ENCODE peak calls at places on chromosomes 11 and 22, in four cellular contexts. R is fibroblast of lung, D is heart right ventricle, Y is uterus. C is an unnamed sample. For H3K36me3, the result is how much of the 10 kb centered on the place peaks cover.

GRCh38 chr22:47043835-47044721 is 281.6 kb downstream of the TBC1D22A start:
- DNase-seq in R (peak), D (no peak), Y (no peak), C (no peak)

GRCh38 chr11:82024760-82025159 is 708.9 kb downstream of the FAM181B start:
- DNase-seq in R (no peak), D (no peak), Y (no peak), C (no peak)

GRCh38 chr22:22479999-22480532 is 28.5 kb downstream of the ZNF280B start:
- DNase-seq in R (peak), D (no peak), Y (no peak), C (no peak)

GRCh38 chr22:30260682-30261081 is 6.0 kb downstream of the OSM start:
- DNase-seq in R (no peak), D (no peak), Y (no peak), C (no peak)

GRCh38 chr11:129856036-129856435 is 39.3 kb downstream of the NFRKB start:
- DNase-seq in R (no peak), D (no peak), Y (no peak), C (no peak)

GRCh38 chr11:96203567-96204365 is 139.2 kb downstream of the MAML2 start:
- DNase-seq in R (peak), D (no peak), Y (no peak), C (no peak)

GRCh38 chr11:1782026-1782696 is 18.4 kb upstream of the CTSD start:
- DNase-seq in R (no peak), D (no peak), Y (no peak), C (peak)

GRCh38 chr11:12693485-12694181 is 19.4 kb downstream of the TEAD1 start:
- DNase-seq in R (peak), D (peak), Y (peak), C (peak)

GRCh38 chr22:21632237-21632895 is at the start of gene CCDC116:
- DNase-seq in R (no peak), D (no peak), Y (no peak), C (no peak)

GRCh38 chr11:106398396-106399074 is 321.1 kb downstream of the AASDHPPT start:
- DNase-seq in R (peak), D (no peak), Y (no peak), C (no peak)

GRCh38 chr22:22823126-22823804 is 64.4 kb upstream of the IGLL5 start:
- DNase-seq in R (no peak), D (no peak), Y (no peak), C (no peak)

GRCh38 chr22:46639843-46640242 is 19.7 kb downstream of the GRAMD4 start:
- DNase-seq in R (no peak), D (no peak), Y (no peak), C (no peak)

GRCh38 chr11:81432333-81432732 is 1301.3 kb downstream of the FAM181B start:
- DNase-seq in R (no peak), D (no peak), Y (no peak), C (no peak)

GRCh38 chr11:18802381-18803257 is 11.0 kb upstream of the PTPN5 start:
- DNase-seq in R (peak), D (peak), Y (no peak), C (no peak)

GRCh38 chr11:83493918-83494317 is 207.8 kb upstream of the CCDC90B start:
- DNase-seq in R (no peak), D (no peak), Y (no peak), C (no peak)

GRCh38 chr22:34814260-34814659 is 251.7 kb upstream of the ISX start:
- DNase-seq in R (peak), D (no peak), Y (no peak), C (no peak)

GRCh38 chr22:34804588-34804987 is 261.4 kb upstream of the ISX start:
- DNase-seq in R (no peak), D (no peak), Y (no peak), C (no peak)

GRCh38 chr22:34812631-34813030 is 253.3 kb upstream of the ISX start:
- DNase-seq in R (peak), D (no peak), Y (no peak), C (no peak)

GRCh38 chr22:34808618-34809017 is 257.3 kb upstream of the ISX start:
- DNase-seq in R (peak), D (no peak), Y (no peak), C (no peak)
- H3K27ac ChIP-seq in R (no peak), D (no peak), Y (no peak), C (no peak)

GRCh38 chr11:69923641-69924307 is 104.6 kb upstream of the FGF3 start:
- DNase-seq in R (no peak), D (no peak), Y (no peak), C (no peak)
- H3K36me3 ChIP-seq in R (under half), D (under half), Y (under half), C (under half)

GRCh38 chr22:29233503-29233902 is 27.8 kb downstream of the EMID1 start:
- DNase-seq in R (no peak), D (no peak), Y (no peak), C (no peak)

GRCh38 chr22:29230916-29231875 is 25.5 kb downstream of the EMID1 start:
- DNase-seq in R (no peak), D (no peak), Y (no peak), C (no peak)

GRCh38 chr22:29226246-29226981 is 20.7 kb downstream of the EMID1 start:
- DNase-seq in R (no peak), D (no peak), Y (no peak), C (no peak)

DNA sequence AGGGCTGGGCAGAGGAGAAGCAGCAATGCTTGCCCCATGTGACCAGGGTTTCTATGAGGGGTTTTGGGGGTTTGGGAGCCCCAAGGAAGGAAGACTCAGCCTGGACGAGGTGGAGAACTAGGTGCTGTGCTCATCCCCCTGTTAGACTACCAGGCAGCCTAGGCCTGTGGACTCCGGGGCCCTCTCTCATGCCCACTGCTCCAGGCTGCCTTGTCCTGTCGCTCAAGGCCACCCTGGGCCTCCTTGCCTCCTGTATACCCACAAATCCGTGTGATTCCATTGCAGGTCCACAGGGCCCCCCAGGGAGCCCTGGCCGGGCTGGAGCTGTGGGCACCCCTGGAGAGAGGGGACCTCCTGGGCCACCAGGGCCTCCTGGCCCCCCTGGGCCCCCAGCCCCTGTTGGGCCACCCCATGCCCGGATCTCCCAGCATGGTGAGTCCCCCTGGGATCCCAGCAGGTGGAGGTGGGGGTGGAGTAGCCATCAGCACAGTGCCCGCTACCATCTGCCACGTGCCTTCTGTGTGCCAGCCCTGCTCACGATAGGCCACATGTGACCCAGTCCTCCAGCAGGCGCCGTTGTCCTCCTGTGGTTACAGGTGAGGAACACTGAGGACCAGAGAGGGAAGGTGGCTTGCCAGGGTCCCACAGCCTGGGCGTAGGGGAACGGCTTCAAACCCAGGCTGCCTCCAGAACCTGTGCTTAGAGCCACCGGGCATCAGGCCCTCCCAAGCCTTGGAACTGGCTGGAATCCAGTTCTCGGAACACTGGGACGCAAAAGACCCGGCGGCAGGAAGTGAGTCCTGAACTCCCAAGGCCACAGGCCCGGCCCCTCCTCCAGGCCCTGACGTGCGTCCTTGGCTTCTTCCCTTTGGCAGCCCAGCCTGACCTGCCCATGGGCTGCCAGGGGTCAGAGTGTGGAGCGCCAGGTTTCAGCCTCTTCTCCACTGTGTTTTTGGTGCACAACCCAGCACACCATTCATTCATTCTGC is 26.6 kb downstream of the EMID1 start:
- DNase-seq in R (no peak), D (peak), Y (peak), C (no peak)
- H3K27ac ChIP-seq in R (no peak), D (no peak), Y (peak), C (no peak)

DNA sequence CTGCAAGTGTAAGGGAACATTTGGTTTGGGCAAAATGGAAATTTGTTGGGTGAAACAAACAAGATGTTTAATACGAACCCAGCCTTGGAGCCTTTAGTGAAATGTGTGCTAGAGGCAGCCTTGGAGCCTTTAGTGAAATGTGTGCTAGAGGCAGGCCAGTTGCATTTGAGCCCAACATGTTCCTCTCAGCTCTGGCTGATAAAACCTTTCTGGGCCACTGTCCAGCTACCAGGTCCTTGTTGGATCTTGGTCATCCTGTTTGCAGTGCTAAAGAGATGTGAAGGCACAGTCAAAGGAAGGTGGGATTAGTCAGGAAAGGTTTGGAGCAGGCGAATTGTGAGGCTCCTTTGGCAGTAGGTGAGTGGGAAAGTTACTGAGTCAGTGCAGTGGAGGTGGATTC is 48.9 kb downstream of the CEP164 start:
- DNase-seq in R (no peak), D (peak), Y (no peak), C (no peak)
- H3K36me3 ChIP-seq in R (under half), D (under half), Y (under half), C (half or more)

GRCh38 chr22:20240900-20241299 is 27.2 kb downstream of the RTN4R start:
- DNase-seq in R (no peak), D (no peak), Y (no peak), C (no peak)
- H3K27ac ChIP-seq in R (no peak), D (peak), Y (peak), C (no peak)